ENCODE peak calls at places on chromosome 13, in four cellular contexts. One of them, this sample, is unnamed.
A peak's percentile ranks its signal among the peaks of the same experiment; 100 is the strongest.

GRCh38 chr13:76012091-76012721 is 376.1 kb downstream of the LMO7 start:
- DNase-seq in activated CD4-positive, alpha-beta T cell treated with anti-CD3 and anti-CD28 coated beads for 48 hours: no peak
- DNase-seq in stimulated activated CD4-positive, alpha-beta T cell treated with anti-CD3 and anti-CD28 coated beads, Interleukin-15, amount 100 ng/mL, for 1 hour: no peak
- DNase-seq in activated CD8-positive, alpha-beta memory T cell treated with anti-CD3 and anti-CD28 coated beads for 1 hour: no peak
- DNase-seq in this sample: no peak

GRCh38 chr13:33560722-33561121 is 257.2 kb upstream of the RFC3 start:
- DNase-seq in activated CD4-positive, alpha-beta T cell treated with anti-CD3 and anti-CD28 coated beads for 48 hours: no peak
- DNase-seq in stimulated activated CD4-positive, alpha-beta T cell treated with anti-CD3 and anti-CD28 coated beads, Interleukin-15, amount 100 ng/mL, for 1 hour: no peak
- DNase-seq in activated CD8-positive, alpha-beta memory T cell treated with anti-CD3 and anti-CD28 coated beads for 1 hour: no peak
- DNase-seq in this sample: no peak

GRCh38 chr13:23655321-23655720 is 85.1 kb downstream of the TNFRSF19 start:
- DNase-seq in activated CD4-positive, alpha-beta T cell treated with anti-CD3 and anti-CD28 coated beads for 48 hours: no peak
- DNase-seq in stimulated activated CD4-positive, alpha-beta T cell treated with anti-CD3 and anti-CD28 coated beads, Interleukin-15, amount 100 ng/mL, for 1 hour: no peak
- DNase-seq in activated CD8-positive, alpha-beta memory T cell treated with anti-CD3 and anti-CD28 coated beads for 1 hour: no peak
- DNase-seq in this sample: no peak

GRCh38 chr13:24036115-24036514 is 124.4 kb upstream of the SPATA13 start:
- DNase-seq in activated CD4-positive, alpha-beta T cell treated with anti-CD3 and anti-CD28 coated beads for 48 hours: no peak
- DNase-seq in stimulated activated CD4-positive, alpha-beta T cell treated with anti-CD3 and anti-CD28 coated beads, Interleukin-15, amount 100 ng/mL, for 1 hour: no peak
- DNase-seq in activated CD8-positive, alpha-beta memory T cell treated with anti-CD3 and anti-CD28 coated beads for 1 hour: no peak
- DNase-seq in this sample: no peak

GRCh38 chr13:25771208-25771607 is 280.6 kb downstream of the SHISA2 start:
- DNase-seq in activated CD4-positive, alpha-beta T cell treated with anti-CD3 and anti-CD28 coated beads for 48 hours: no peak
- DNase-seq in stimulated activated CD4-positive, alpha-beta T cell treated with anti-CD3 and anti-CD28 coated beads, Interleukin-15, amount 100 ng/mL, for 1 hour: no peak
- DNase-seq in activated CD8-positive, alpha-beta memory T cell treated with anti-CD3 and anti-CD28 coated beads for 1 hour: no peak
- DNase-seq in this sample: no peak

GRCh38 chr13:37621811-37622361 is 23.3 kb upstream of the POSTN start:
- DNase-seq in activated CD4-positive, alpha-beta T cell treated with anti-CD3 and anti-CD28 coated beads for 48 hours: no peak
- DNase-seq in stimulated activated CD4-positive, alpha-beta T cell treated with anti-CD3 and anti-CD28 coated beads, Interleukin-15, amount 100 ng/mL, for 1 hour: no peak
- DNase-seq in activated CD8-positive, alpha-beta memory T cell treated with anti-CD3 and anti-CD28 coated beads for 1 hour: no peak
- DNase-seq in this sample: no peak

GRCh38 chr13:31908696-31909386 is 122.7 kb upstream of the FRY start:
- DNase-seq in activated CD4-positive, alpha-beta T cell treated with anti-CD3 and anti-CD28 coated beads for 48 hours: no peak
- DNase-seq in stimulated activated CD4-positive, alpha-beta T cell treated with anti-CD3 and anti-CD28 coated beads, Interleukin-15, amount 100 ng/mL, for 1 hour: no peak
- DNase-seq in activated CD8-positive, alpha-beta memory T cell treated with anti-CD3 and anti-CD28 coated beads for 1 hour: no peak
- DNase-seq in this sample: no peak

GRCh38 chr13:43229506-43229905 is 206.1 kb downstream of the DNAJC15 start:
- DNase-seq in activated CD4-positive, alpha-beta T cell treated with anti-CD3 and anti-CD28 coated beads for 48 hours: no peak
- DNase-seq in stimulated activated CD4-positive, alpha-beta T cell treated with anti-CD3 and anti-CD28 coated beads, Interleukin-15, amount 100 ng/mL, for 1 hour: no peak
- DNase-seq in activated CD8-positive, alpha-beta memory T cell treated with anti-CD3 and anti-CD28 coated beads for 1 hour: no peak
- DNase-seq in this sample: no peak

GRCh38 chr13:27450921-27451461 is 627 bp upstream of the MTIF3 start:
- DNase-seq in activated CD4-positive, alpha-beta T cell treated with anti-CD3 and anti-CD28 coated beads for 48 hours: peak; percentile 35
- DNase-seq in stimulated activated CD4-positive, alpha-beta T cell treated with anti-CD3 and anti-CD28 coated beads, Interleukin-15, amount 100 ng/mL, for 1 hour: peak; percentile 22
- DNase-seq in activated CD8-positive, alpha-beta memory T cell treated with anti-CD3 and anti-CD28 coated beads for 1 hour: no peak
- DNase-seq in this sample: no peak

GRCh38 chr13:106548064-106548696 is 12.7 kb upstream of the EFNB2 start:
- DNase-seq in activated CD4-positive, alpha-beta T cell treated with anti-CD3 and anti-CD28 coated beads for 48 hours: no peak
- DNase-seq in stimulated activated CD4-positive, alpha-beta T cell treated with anti-CD3 and anti-CD28 coated beads, Interleukin-15, amount 100 ng/mL, for 1 hour: no peak
- DNase-seq in activated CD8-positive, alpha-beta memory T cell treated with anti-CD3 and anti-CD28 coated beads for 1 hour: no peak
- DNase-seq in this sample: no peak

GRCh38 chr13:114109646-114110045 is 22.8 kb downstream of the RASA3 start:
- DNase-seq in activated CD4-positive, alpha-beta T cell treated with anti-CD3 and anti-CD28 coated beads for 48 hours: peak; percentile 68
- DNase-seq in stimulated activated CD4-positive, alpha-beta T cell treated with anti-CD3 and anti-CD28 coated beads, Interleukin-15, amount 100 ng/mL, for 1 hour: no peak
- DNase-seq in activated CD8-positive, alpha-beta memory T cell treated with anti-CD3 and anti-CD28 coated beads for 1 hour: no peak
- DNase-seq in this sample: no peak

GRCh38 chr13:114022309-114022669 is 48.4 kb upstream of the C13orf46 start:
- DNase-seq in activated CD4-positive, alpha-beta T cell treated with anti-CD3 and anti-CD28 coated beads for 48 hours: no peak
- DNase-seq in stimulated activated CD4-positive, alpha-beta T cell treated with anti-CD3 and anti-CD28 coated beads, Interleukin-15, amount 100 ng/mL, for 1 hour: no peak
- DNase-seq in activated CD8-positive, alpha-beta memory T cell treated with anti-CD3 and anti-CD28 coated beads for 1 hour: no peak
- DNase-seq in this sample: no peak

GRCh38 chr13:61414686-61415664 is 674 bp downstream of the PCDH20 start:
- DNase-seq in activated CD4-positive, alpha-beta T cell treated with anti-CD3 and anti-CD28 coated beads for 48 hours: no peak
- DNase-seq in stimulated activated CD4-positive, alpha-beta T cell treated with anti-CD3 and anti-CD28 coated beads, Interleukin-15, amount 100 ng/mL, for 1 hour: no peak
- DNase-seq in activated CD8-positive, alpha-beta memory T cell treated with anti-CD3 and anti-CD28 coated beads for 1 hour: no peak
- DNase-seq in this sample: no peak

GRCh38 chr13:90867336-90867683 is 480.2 kb upstream of the MIR17HG start:
- DNase-seq in activated CD4-positive, alpha-beta T cell treated with anti-CD3 and anti-CD28 coated beads for 48 hours: peak; percentile 57
- DNase-seq in stimulated activated CD4-positive, alpha-beta T cell treated with anti-CD3 and anti-CD28 coated beads, Interleukin-15, amount 100 ng/mL, for 1 hour: no peak
- DNase-seq in activated CD8-positive, alpha-beta memory T cell treated with anti-CD3 and anti-CD28 coated beads for 1 hour: no peak
- DNase-seq in this sample: peak; percentile 0

GRCh38 chr13:40251343-40252032 is 415.0 kb downstream of the FOXO1 start:
- DNase-seq in activated CD4-positive, alpha-beta T cell treated with anti-CD3 and anti-CD28 coated beads for 48 hours: no peak
- DNase-seq in stimulated activated CD4-positive, alpha-beta T cell treated with anti-CD3 and anti-CD28 coated beads, Interleukin-15, amount 100 ng/mL, for 1 hour: no peak
- DNase-seq in activated CD8-positive, alpha-beta memory T cell treated with anti-CD3 and anti-CD28 coated beads for 1 hour: no peak
- DNase-seq in this sample: no peak

GRCh38 chr13:31982540-31982939 is 49.0 kb upstream of the FRY start:
- DNase-seq in activated CD4-positive, alpha-beta T cell treated with anti-CD3 and anti-CD28 coated beads for 48 hours: no peak
- DNase-seq in stimulated activated CD4-positive, alpha-beta T cell treated with anti-CD3 and anti-CD28 coated beads, Interleukin-15, amount 100 ng/mL, for 1 hour: no peak
- DNase-seq in activated CD8-positive, alpha-beta memory T cell treated with anti-CD3 and anti-CD28 coated beads for 1 hour: no peak
- DNase-seq in this sample: no peak

GRCh38 chr13:36475468-36475867 is 43.2 kb downstream of the CCNA1 start:
- DNase-seq in activated CD4-positive, alpha-beta T cell treated with anti-CD3 and anti-CD28 coated beads for 48 hours: no peak
- DNase-seq in stimulated activated CD4-positive, alpha-beta T cell treated with anti-CD3 and anti-CD28 coated beads, Interleukin-15, amount 100 ng/mL, for 1 hour: no peak
- DNase-seq in activated CD8-positive, alpha-beta memory T cell treated with anti-CD3 and anti-CD28 coated beads for 1 hour: no peak
- DNase-seq in this sample: no peak

GRCh38 chr13:45718992-45719391 is 16.9 kb downstream of the CBY2 start:
- DNase-seq in activated CD4-positive, alpha-beta T cell treated with anti-CD3 and anti-CD28 coated beads for 48 hours: no peak
- DNase-seq in stimulated activated CD4-positive, alpha-beta T cell treated with anti-CD3 and anti-CD28 coated beads, Interleukin-15, amount 100 ng/mL, for 1 hour: no peak
- DNase-seq in activated CD8-positive, alpha-beta memory T cell treated with anti-CD3 and anti-CD28 coated beads for 1 hour: no peak
- DNase-seq in this sample: no peak

GRCh38 chr13:114140131-114140908 is 7.9 kb upstream of the RASA3 start:
- DNase-seq in activated CD4-positive, alpha-beta T cell treated with anti-CD3 and anti-CD28 coated beads for 48 hours: peak; percentile 46
- DNase-seq in stimulated activated CD4-positive, alpha-beta T cell treated with anti-CD3 and anti-CD28 coated beads, Interleukin-15, amount 100 ng/mL, for 1 hour: no peak
- DNase-seq in activated CD8-positive, alpha-beta memory T cell treated with anti-CD3 and anti-CD28 coated beads for 1 hour: no peak
- DNase-seq in this sample: no peak

GRCh38 chr13:31614073-31614472 is 125.3 kb upstream of the RXFP2 start:
- DNase-seq in activated CD4-positive, alpha-beta T cell treated with anti-CD3 and anti-CD28 coated beads for 48 hours: no peak
- DNase-seq in stimulated activated CD4-positive, alpha-beta T cell treated with anti-CD3 and anti-CD28 coated beads, Interleukin-15, amount 100 ng/mL, for 1 hour: no peak
- DNase-seq in activated CD8-positive, alpha-beta memory T cell treated with anti-CD3 and anti-CD28 coated beads for 1 hour: no peak
- DNase-seq in this sample: no peak

This sample was measured in esophagus squamous epithelium.